ENCODE peak calls at places on chromosomes 12 and 14, in eight cellular contexts. U, G, Q, Z, V, L, Y and J are unnamed samples.

GRCh38 chr12:10097521-10097920 is 1.3 kb downstream of the CLEC1A start:
- DNase-seq in Z (no peak), Q (no peak), L (no peak), Y (no peak), V (no peak), G (no peak), U (no peak), J (no peak)

GRCh38 chr12:119949145-119949544 is 39.9 kb upstream of the BICDL1 start:
- DNase-seq in V (no peak), Q (no peak), L (no peak), G (no peak), Z (no peak), U (no peak), Y (no peak), J (no peak)

GRCh38 chr14:68654471-68654941 is 138.4 kb downstream of the ZFP36L1 start:
- DNase-seq in Z (no peak), G (no peak), L (no peak), Y (no peak), U (no peak), Q (peak), V (no peak), J (no peak)

GRCh38 chr12:114403690-114404450 is 2.1 kb downstream of the TBX5 start:
- DNase-seq in L (no peak), U (no peak), Q (no peak), Y (no peak), G (no peak), V (no peak), Z (no peak), J (no peak)

GRCh38 chr12:6724409-6724797 is 557 bp downstream of the COPS7A start:
- DNase-seq in Q (no peak), U (peak), G (peak), Z (no peak), L (peak), Y (no peak), V (peak), J (no peak)

GRCh38 chr14:49766839-49767238 is 1.1 kb upstream of the KLHDC2 start:
- DNase-seq in L (peak), Y (peak), Z (no peak), G (no peak), Q (no peak), U (no peak), V (no peak), J (peak)

GRCh38 chr14:54446201-54446693 is 5.1 kb upstream of the CNIH1 start:
- DNase-seq in Q (peak), G (peak), Z (no peak), Y (peak), U (no peak), L (no peak), V (no peak), J (no peak)

GRCh38 chr12:88036368-88036965 is 7.3 kb upstream of the C12orf50 start:
- DNase-seq in Z (no peak), Y (peak), V (no peak), G (no peak), U (no peak), Q (no peak), L (peak), J (no peak)

GRCh38 chr12:93039062-93039461 is 110.0 kb upstream of the EEA1 start:
- DNase-seq in V (no peak), U (no peak), G (no peak), Z (no peak), Q (no peak), Y (peak), L (no peak), J (no peak)

GRCh38 chr14:87944987-87945604 is 47.9 kb downstream of the GALC start:
- DNase-seq in Y (peak), L (peak), V (no peak), U (no peak), Q (no peak), G (no peak), Z (peak), J (no peak)

GRCh38 chr14:67428501-67429031 is 16.6 kb upstream of the PLEK2 start:
- DNase-seq in U (peak), Y (peak), V (no peak), L (no peak), Q (no peak), Z (no peak), G (no peak), J (no peak)

GRCh38 chr12:110932048-110932447 is 11.7 kb upstream of the MYL2 start:
- DNase-seq in G (no peak), Z (no peak), Q (no peak), Y (no peak), L (no peak), V (peak), U (no peak), J (no peak)

DNA sequence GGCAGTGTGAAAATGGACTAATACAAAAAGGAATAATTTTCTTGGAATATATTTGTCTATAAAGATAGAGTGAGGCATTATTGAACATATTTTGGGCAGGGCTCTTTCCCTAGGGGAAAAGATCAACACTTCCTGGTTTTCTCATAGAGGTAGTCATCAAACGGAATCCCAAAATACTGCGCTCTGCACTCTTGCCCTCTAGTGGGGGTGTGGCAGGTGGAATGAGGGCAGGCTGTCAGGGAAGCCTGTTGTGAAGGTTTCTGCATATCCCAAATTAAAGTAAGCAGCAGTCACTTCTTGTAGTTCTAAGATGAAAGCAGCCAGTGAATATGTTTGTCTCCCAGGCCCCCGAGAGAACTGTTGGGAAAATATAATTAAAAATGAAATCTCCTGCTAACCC is 666.8 kb upstream of the TMEM132C start:
- DNase-seq in Z (no peak), Y (no peak), Q (no peak), L (no peak), U (no peak), G (no peak), V (no peak), J (no peak)
- TF ChIP-seq CTCF in Z (no peak), Y (no peak), Q (no peak), L (no peak), U (no peak), G (no peak), V (no peak), J (no peak)

DNA sequence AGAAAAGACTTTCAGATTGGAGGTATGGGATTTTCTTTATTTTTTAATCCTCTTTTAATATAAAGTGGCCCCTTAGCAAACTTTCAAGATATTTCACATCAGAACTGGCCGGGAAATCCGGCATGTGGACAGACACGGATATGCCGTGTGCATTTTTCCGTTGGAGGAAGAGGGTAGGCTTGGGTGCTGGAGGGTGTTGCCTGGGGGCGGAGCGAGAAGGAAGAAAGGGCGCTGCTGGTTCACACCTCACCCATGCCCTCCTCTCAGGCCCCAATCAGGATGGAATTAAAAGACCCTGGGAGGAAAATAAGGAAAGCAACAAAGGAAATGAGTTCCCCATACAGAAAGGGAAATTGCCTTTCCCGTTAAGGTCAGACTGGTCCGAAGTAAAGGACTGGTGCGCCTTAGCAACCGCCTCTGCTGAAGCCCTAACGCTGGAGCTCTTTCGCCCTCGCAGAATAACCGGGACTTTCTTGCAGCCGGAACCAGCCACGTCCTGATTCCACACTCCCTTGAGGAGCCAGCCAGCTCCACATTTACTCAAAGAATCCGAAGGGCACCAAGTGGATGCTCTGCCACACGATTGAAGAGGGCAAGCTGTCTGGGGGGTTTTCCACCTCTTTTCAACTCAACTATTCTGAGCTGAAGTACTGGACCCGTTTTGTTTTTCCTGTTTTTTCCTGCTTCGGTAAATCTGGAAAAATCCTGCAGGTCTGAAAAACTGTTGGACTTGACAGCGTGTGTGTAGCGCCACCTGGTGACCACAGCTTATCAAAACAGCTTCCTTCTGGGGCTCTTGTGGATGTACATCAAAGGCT is 37.8 kb upstream of the BCL2L14 start:
- DNase-seq in V (peak), Q (peak), U (peak), G (peak), Z (peak), L (peak), Y (peak), J (no peak)
- TF ChIP-seq CTCF in V (peak), Q (peak), U (peak), G (peak), Z (peak), L (peak), Y (peak), J (peak)

DNA sequence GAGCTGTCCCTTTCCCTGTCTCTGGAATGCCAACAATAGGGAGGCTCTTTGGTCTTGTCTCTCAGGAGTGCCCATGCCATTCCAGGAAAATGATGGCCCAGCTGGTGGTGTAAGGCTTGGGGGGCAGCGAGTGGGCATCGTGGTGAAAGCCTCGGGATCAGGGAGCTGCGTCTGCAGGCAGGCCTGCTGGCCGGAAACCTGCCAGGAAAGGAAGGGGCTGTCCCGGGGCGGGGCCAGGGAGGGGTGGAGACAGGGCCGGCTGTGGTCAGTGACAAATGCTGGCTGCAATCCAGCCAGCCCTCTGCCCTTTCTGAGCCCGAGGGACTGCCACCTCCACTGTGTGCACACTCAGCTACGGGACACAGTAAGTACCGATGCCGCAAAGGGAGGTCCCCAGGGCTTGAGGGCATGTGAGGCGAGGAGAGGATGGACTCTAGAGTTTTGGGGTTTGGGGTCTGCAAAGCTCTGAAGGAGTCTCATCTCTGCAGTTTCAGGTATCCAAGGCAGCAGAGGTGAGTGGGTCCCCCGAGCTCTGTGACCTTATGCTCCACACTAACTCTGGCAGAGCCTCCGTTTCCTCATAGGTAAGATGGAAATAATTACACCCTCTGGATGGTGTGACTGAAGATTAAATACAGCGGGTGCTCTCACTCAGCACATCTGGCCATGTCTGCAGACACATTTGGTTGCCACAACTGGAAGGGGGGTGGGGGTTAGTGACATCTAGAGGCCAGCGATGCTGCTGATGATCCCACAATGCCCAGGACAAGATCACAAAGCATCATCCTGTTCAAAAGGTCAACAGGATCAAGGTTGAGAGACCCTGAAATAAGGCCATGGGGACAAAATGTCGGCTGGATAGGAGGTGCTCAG is at the start of gene SERPINA5:
- DNase-seq in U (no peak), L (no peak), Z (no peak), Y (peak), G (no peak), Q (peak), V (peak), J (no peak)
- TF ChIP-seq CTCF in U (no peak), L (no peak), Z (no peak), Y (no peak), G (no peak), Q (no peak), V (no peak), J (no peak)

DNA sequence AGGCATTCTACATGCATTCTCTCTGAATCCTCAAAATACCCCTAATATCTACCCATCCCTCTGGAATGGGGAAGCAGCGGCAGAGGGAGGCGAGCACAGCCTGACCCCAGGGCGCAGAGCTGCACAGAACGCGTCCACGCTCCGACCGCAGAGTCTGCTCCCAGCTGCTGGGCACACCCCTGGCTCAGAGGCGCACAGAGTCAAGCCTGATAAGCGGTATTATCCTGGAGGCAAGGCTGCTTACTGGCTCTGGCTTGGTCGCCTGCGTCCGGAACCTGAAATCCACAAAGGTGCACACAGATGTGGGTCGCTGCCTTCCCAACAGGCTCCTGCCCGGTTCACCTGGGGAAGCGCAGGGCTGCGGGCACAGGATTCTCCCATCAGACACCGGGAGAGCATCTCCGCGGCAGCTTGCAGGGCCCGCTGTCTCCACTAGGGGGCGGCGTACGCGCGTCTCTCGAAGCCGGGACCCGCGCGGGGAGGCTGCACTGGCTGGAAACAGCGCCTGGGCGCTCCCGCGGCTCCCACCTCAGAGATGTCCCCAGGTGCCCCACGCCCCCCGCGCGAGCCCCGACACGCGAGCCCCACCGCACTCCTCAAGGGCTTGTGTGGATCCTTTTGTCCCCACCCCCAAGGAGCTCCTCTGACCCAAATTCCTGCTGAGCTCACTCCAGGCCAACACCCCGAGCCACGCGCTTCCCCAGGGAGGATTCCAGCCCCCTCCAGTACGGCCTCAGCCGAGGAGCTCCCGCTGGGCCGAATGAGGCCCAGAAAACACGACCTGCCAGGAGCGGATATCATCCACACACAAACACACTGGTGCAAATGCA is 120.1 kb upstream of the FZD10 start:
- DNase-seq in Q (peak), U (no peak), L (no peak), Z (no peak), G (peak), Y (no peak), V (no peak), J (peak)
- TF ChIP-seq CTCF in Q (no peak), U (no peak), L (peak), Z (peak), G (peak), Y (no peak), V (no peak), J (peak)

DNA sequence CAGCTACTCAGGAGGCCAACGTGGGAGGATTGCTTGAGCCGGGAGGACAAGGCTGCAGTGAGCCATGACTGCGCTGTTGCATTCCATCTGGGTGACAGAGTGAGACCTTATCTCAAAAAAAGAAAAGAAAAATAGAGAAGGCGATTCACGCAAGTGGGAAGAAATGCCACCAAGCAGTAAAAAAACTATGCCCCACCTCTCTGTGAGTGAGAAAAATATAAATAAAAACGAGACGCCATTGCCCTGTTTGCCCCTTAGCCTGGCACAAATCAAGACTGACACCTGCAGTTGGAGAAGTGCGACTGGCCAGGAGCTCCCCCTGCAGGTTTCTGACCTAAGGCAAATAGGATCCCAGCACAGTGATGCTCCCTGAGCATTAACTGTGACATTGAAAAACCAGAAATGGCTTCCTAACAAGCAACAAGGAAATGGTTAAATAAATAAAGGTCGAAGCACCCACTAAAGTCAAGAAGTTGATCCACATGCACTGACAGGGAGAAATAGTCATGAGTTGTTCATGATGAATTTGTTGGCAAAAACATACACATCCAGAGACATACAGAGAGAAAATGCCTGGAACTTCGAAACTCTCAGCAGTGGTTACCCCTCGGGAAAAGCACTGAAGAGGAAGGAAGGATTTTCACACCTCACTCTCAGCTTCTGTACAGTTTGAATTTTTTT is 21.1 kb downstream of the GSC start:
- DNase-seq in Y (no peak), L (peak), U (no peak), G (no peak), Q (no peak), V (peak), Z (no peak), J (peak)
- TF ChIP-seq CTCF in Y (peak), L (peak), U (peak), G (peak), Q (no peak), V (no peak), Z (peak), J (peak)